ENCODE peak calls at places on chromosomes 5 and 9, in five cellular contexts. One of them, this sample, is unnamed.
A peak's percentile ranks its signal among the peaks of the same experiment; 100 is the strongest.

GRCh38 chr9:8725635-8726034 is 926.1 kb upstream of the DMAC1 start:
- DNase-seq in activated effector memory CD4-positive, alpha-beta T cell treated with anti-CD3 and anti-CD28 coated beads, Interleukin-2, amount 50 U/mL, for 16 hours: no peak
- DNase-seq in stromal cell of bone marrow: no peak
- DNase-seq in colonic mucosa: no peak
- DNase-seq in fibroblast of the aortic adventitia: no peak
- DNase-seq in this sample: no peak

GRCh38 chr5:2660305-2660704 is 91.2 kb downstream of the IRX2 start:
- DNase-seq in stromal cell of bone marrow: no peak
- DNase-seq in colonic mucosa: no peak
- DNase-seq in fibroblast of the aortic adventitia: no peak
- DNase-seq in activated effector memory CD4-positive, alpha-beta T cell treated with anti-CD3 and anti-CD28 coated beads, Interleukin-2, amount 50 U/mL, for 16 hours: no peak
- DNase-seq in this sample: no peak

GRCh38 chr5:133472829-133473228 is 139.5 kb downstream of the FSTL4 start:
- DNase-seq in stromal cell of bone marrow: no peak
- DNase-seq in activated effector memory CD4-positive, alpha-beta T cell treated with anti-CD3 and anti-CD28 coated beads, Interleukin-2, amount 50 U/mL, for 16 hours: no peak
- DNase-seq in colonic mucosa: no peak
- DNase-seq in fibroblast of the aortic adventitia: no peak
- DNase-seq in this sample: no peak

GRCh38 chr5:150044334-150044681 is 42.0 kb downstream of the CSF1R start:
- DNase-seq in stromal cell of bone marrow: no peak
- DNase-seq in fibroblast of the aortic adventitia: peak; percentile 78
- DNase-seq in activated effector memory CD4-positive, alpha-beta T cell treated with anti-CD3 and anti-CD28 coated beads, Interleukin-2, amount 50 U/mL, for 16 hours: no peak
- DNase-seq in colonic mucosa: no peak
- DNase-seq in this sample: no peak

GRCh38 chr9:113223963-113224362 is 2.6 kb downstream of the SLC31A1 start:
- DNase-seq in fibroblast of the aortic adventitia: peak; percentile 51
- DNase-seq in activated effector memory CD4-positive, alpha-beta T cell treated with anti-CD3 and anti-CD28 coated beads, Interleukin-2, amount 50 U/mL, for 16 hours: no peak
- DNase-seq in stromal cell of bone marrow: no peak
- DNase-seq in colonic mucosa: no peak
- DNase-seq in this sample: no peak

GRCh38 chr5:111016801-111017200 is 54.7 kb upstream of the TSLP start:
- DNase-seq in stromal cell of bone marrow: peak; percentile 68
- DNase-seq in fibroblast of the aortic adventitia: peak; percentile 90
- DNase-seq in colonic mucosa: no peak
- DNase-seq in activated effector memory CD4-positive, alpha-beta T cell treated with anti-CD3 and anti-CD28 coated beads, Interleukin-2, amount 50 U/mL, for 16 hours: no peak
- DNase-seq in this sample: no peak

GRCh38 chr5:168836603-168837245 is 257.6 kb upstream of the PANK3 start:
- DNase-seq in fibroblast of the aortic adventitia: no peak
- DNase-seq in colonic mucosa: no peak
- DNase-seq in activated effector memory CD4-positive, alpha-beta T cell treated with anti-CD3 and anti-CD28 coated beads, Interleukin-2, amount 50 U/mL, for 16 hours: no peak
- DNase-seq in stromal cell of bone marrow: no peak
- DNase-seq in this sample: no peak

GRCh38 chr5:173281910-173282309 is 46.3 kb downstream of the STC2 start:
- DNase-seq in stromal cell of bone marrow: no peak
- DNase-seq in activated effector memory CD4-positive, alpha-beta T cell treated with anti-CD3 and anti-CD28 coated beads, Interleukin-2, amount 50 U/mL, for 16 hours: no peak
- DNase-seq in fibroblast of the aortic adventitia: peak; percentile 27
- DNase-seq in colonic mucosa: no peak
- DNase-seq in this sample: no peak

GRCh38 chr5:24749701-24750100 is 104.9 kb upstream of the CDH10 start:
- DNase-seq in activated effector memory CD4-positive, alpha-beta T cell treated with anti-CD3 and anti-CD28 coated beads, Interleukin-2, amount 50 U/mL, for 16 hours: no peak
- DNase-seq in fibroblast of the aortic adventitia: peak; percentile 0
- DNase-seq in colonic mucosa: no peak
- DNase-seq in stromal cell of bone marrow: no peak
- DNase-seq in this sample: no peak

GRCh38 chr5:38556599-38557308 is at the start of gene LIFR:
- DNase-seq in stromal cell of bone marrow: peak; percentile 67
- DNase-seq in activated effector memory CD4-positive, alpha-beta T cell treated with anti-CD3 and anti-CD28 coated beads, Interleukin-2, amount 50 U/mL, for 16 hours: peak; percentile 75
- DNase-seq in fibroblast of the aortic adventitia: peak; percentile 76
- DNase-seq in colonic mucosa: peak; percentile 43
- DNase-seq in this sample: peak; percentile 80

GRCh38 chr5:14872070-14872989 is 752 bp upstream of the ANKH start:
- DNase-seq in activated effector memory CD4-positive, alpha-beta T cell treated with anti-CD3 and anti-CD28 coated beads, Interleukin-2, amount 50 U/mL, for 16 hours: peak; percentile 87
- DNase-seq in colonic mucosa: peak; percentile 76
- DNase-seq in stromal cell of bone marrow: peak; percentile 35
- DNase-seq in fibroblast of the aortic adventitia: peak; percentile 45
- DNase-seq in this sample: peak; percentile 42

GRCh38 chr9:38018230-38018963 is 50.6 kb downstream of the SHB start:
- DNase-seq in stromal cell of bone marrow: no peak
- DNase-seq in activated effector memory CD4-positive, alpha-beta T cell treated with anti-CD3 and anti-CD28 coated beads, Interleukin-2, amount 50 U/mL, for 16 hours: no peak
- DNase-seq in colonic mucosa: no peak
- DNase-seq in fibroblast of the aortic adventitia: no peak
- DNase-seq in this sample: no peak

GRCh38 chr5:106964102-106964501 is 706.6 kb downstream of the EFNA5 start:
- DNase-seq in stromal cell of bone marrow: no peak
- DNase-seq in activated effector memory CD4-positive, alpha-beta T cell treated with anti-CD3 and anti-CD28 coated beads, Interleukin-2, amount 50 U/mL, for 16 hours: no peak
- DNase-seq in colonic mucosa: no peak
- DNase-seq in fibroblast of the aortic adventitia: no peak
- DNase-seq in this sample: peak; percentile 26

GRCh38 chr5:151670074-151670686 is 16.5 kb downstream of the SPARC start:
- DNase-seq in fibroblast of the aortic adventitia: peak; percentile 75
- DNase-seq in colonic mucosa: no peak
- DNase-seq in activated effector memory CD4-positive, alpha-beta T cell treated with anti-CD3 and anti-CD28 coated beads, Interleukin-2, amount 50 U/mL, for 16 hours: no peak
- DNase-seq in stromal cell of bone marrow: no peak
- DNase-seq in this sample: peak; percentile 30

GRCh38 chr5:86329318-86329717 is 288.4 kb upstream of the COX7C start:
- DNase-seq in activated effector memory CD4-positive, alpha-beta T cell treated with anti-CD3 and anti-CD28 coated beads, Interleukin-2, amount 50 U/mL, for 16 hours: no peak
- DNase-seq in fibroblast of the aortic adventitia: no peak
- DNase-seq in stromal cell of bone marrow: no peak
- DNase-seq in colonic mucosa: no peak
- DNase-seq in this sample: no peak

GRCh38 chr5:154479160-154479943 is 1.3 kb upstream of the HAND1 start:
- DNase-seq in stromal cell of bone marrow: no peak
- DNase-seq in fibroblast of the aortic adventitia: no peak
- DNase-seq in activated effector memory CD4-positive, alpha-beta T cell treated with anti-CD3 and anti-CD28 coated beads, Interleukin-2, amount 50 U/mL, for 16 hours: no peak
- DNase-seq in colonic mucosa: no peak
- DNase-seq in this sample: no peak

GRCh38 chr9:20043035-20043434 is 254.2 kb upstream of the SLC24A2 start:
- DNase-seq in activated effector memory CD4-positive, alpha-beta T cell treated with anti-CD3 and anti-CD28 coated beads, Interleukin-2, amount 50 U/mL, for 16 hours: no peak
- DNase-seq in fibroblast of the aortic adventitia: no peak
- DNase-seq in colonic mucosa: no peak
- DNase-seq in stromal cell of bone marrow: no peak
- DNase-seq in this sample: no peak

GRCh38 chr5:15522141-15522540 is 22.2 kb downstream of the FBXL7 start:
- DNase-seq in fibroblast of the aortic adventitia: no peak
- DNase-seq in colonic mucosa: no peak
- DNase-seq in stromal cell of bone marrow: no peak
- DNase-seq in activated effector memory CD4-positive, alpha-beta T cell treated with anti-CD3 and anti-CD28 coated beads, Interleukin-2, amount 50 U/mL, for 16 hours: no peak
- DNase-seq in this sample: no peak

GRCh38 chr5:84382363-84383295 is 2.1 kb downstream of the EDIL3 start:
- DNase-seq in colonic mucosa: peak; percentile 79
- DNase-seq in activated effector memory CD4-positive, alpha-beta T cell treated with anti-CD3 and anti-CD28 coated beads, Interleukin-2, amount 50 U/mL, for 16 hours: no peak
- DNase-seq in fibroblast of the aortic adventitia: peak; percentile 64
- DNase-seq in stromal cell of bone marrow: no peak
- DNase-seq in this sample: no peak

GRCh38 chr5:136123236-136123768 is 9.3 kb upstream of the SMAD5 start:
- DNase-seq in colonic mucosa: peak; percentile 59
- DNase-seq in activated effector memory CD4-positive, alpha-beta T cell treated with anti-CD3 and anti-CD28 coated beads, Interleukin-2, amount 50 U/mL, for 16 hours: no peak
- DNase-seq in fibroblast of the aortic adventitia: no peak
- DNase-seq in stromal cell of bone marrow: no peak
- DNase-seq in this sample: no peak

GRCh38 chr5:173451031-173451430 is 122.8 kb upstream of the STC2 start:
- DNase-seq in colonic mucosa: no peak
- DNase-seq in stromal cell of bone marrow: no peak
- DNase-seq in activated effector memory CD4-positive, alpha-beta T cell treated with anti-CD3 and anti-CD28 coated beads, Interleukin-2, amount 50 U/mL, for 16 hours: no peak
- DNase-seq in fibroblast of the aortic adventitia: no peak
- DNase-seq in this sample: no peak

GRCh38 chr9:64773491-64773931 is 511.5 kb downstream of the FOXD4L5 start:
- DNase-seq in fibroblast of the aortic adventitia: no peak
- DNase-seq in colonic mucosa: peak; percentile 18
- DNase-seq in stromal cell of bone marrow: no peak
- DNase-seq in activated effector memory CD4-positive, alpha-beta T cell treated with anti-CD3 and anti-CD28 coated beads, Interleukin-2, amount 50 U/mL, for 16 hours: peak; percentile 64
- DNase-seq in this sample: no peak

GRCh38 chr5:96736937-96737336 is 70.8 kb downstream of the ERAP1 start:
- DNase-seq in activated effector memory CD4-positive, alpha-beta T cell treated with anti-CD3 and anti-CD28 coated beads, Interleukin-2, amount 50 U/mL, for 16 hours: no peak
- DNase-seq in fibroblast of the aortic adventitia: no peak
- DNase-seq in colonic mucosa: no peak
- DNase-seq in stromal cell of bone marrow: no peak
- DNase-seq in this sample: no peak

GRCh38 chr5:129078247-129078646 is 16.3 kb upstream of the ISOC1 start:
- DNase-seq in fibroblast of the aortic adventitia: no peak
- DNase-seq in activated effector memory CD4-positive, alpha-beta T cell treated with anti-CD3 and anti-CD28 coated beads, Interleukin-2, amount 50 U/mL, for 16 hours: no peak
- DNase-seq in colonic mucosa: no peak
- DNase-seq in stromal cell of bone marrow: no peak
- DNase-seq in this sample: no peak

GRCh38 chr5:160330212-160330611 is 17.8 kb upstream of the CCNJL start:
- DNase-seq in activated effector memory CD4-positive, alpha-beta T cell treated with anti-CD3 and anti-CD28 coated beads, Interleukin-2, amount 50 U/mL, for 16 hours: no peak
- DNase-seq in stromal cell of bone marrow: no peak
- DNase-seq in fibroblast of the aortic adventitia: no peak
- DNase-seq in colonic mucosa: no peak
- DNase-seq in this sample: no peak

GRCh38 chr9:115013998-115014397 is 83.6 kb upstream of the TNFSF8 start:
- DNase-seq in fibroblast of the aortic adventitia: peak; percentile 87
- DNase-seq in stromal cell of bone marrow: peak; percentile 54
- DNase-seq in activated effector memory CD4-positive, alpha-beta T cell treated with anti-CD3 and anti-CD28 coated beads, Interleukin-2, amount 50 U/mL, for 16 hours: peak; percentile 91
- DNase-seq in colonic mucosa: peak; percentile 75
- DNase-seq in this sample: peak; percentile 56

GRCh38 chr9:111622626-111623025 is 8.5 kb upstream of the DNAJC25 start:
- DNase-seq in colonic mucosa: no peak
- DNase-seq in fibroblast of the aortic adventitia: peak; percentile 87
- DNase-seq in activated effector memory CD4-positive, alpha-beta T cell treated with anti-CD3 and anti-CD28 coated beads, Interleukin-2, amount 50 U/mL, for 16 hours: no peak
- DNase-seq in stromal cell of bone marrow: peak; percentile 81
- DNase-seq in this sample: peak; percentile 80

GRCh38 chr5:150573867-150574817 is 66.2 kb downstream of the NDST1 start:
- DNase-seq in colonic mucosa: no peak
- DNase-seq in activated effector memory CD4-positive, alpha-beta T cell treated with anti-CD3 and anti-CD28 coated beads, Interleukin-2, amount 50 U/mL, for 16 hours: peak; percentile 34
- DNase-seq in stromal cell of bone marrow: no peak
- DNase-seq in fibroblast of the aortic adventitia: no peak
- DNase-seq in this sample: no peak

GRCh38 chr5:68332546-68332945 is 117.0 kb downstream of the PIK3R1 start:
- DNase-seq in stromal cell of bone marrow: no peak
- DNase-seq in activated effector memory CD4-positive, alpha-beta T cell treated with anti-CD3 and anti-CD28 coated beads, Interleukin-2, amount 50 U/mL, for 16 hours: no peak
- DNase-seq in fibroblast of the aortic adventitia: no peak
- DNase-seq in colonic mucosa: no peak
- DNase-seq in this sample: no peak

GRCh38 chr9:136043386-136044054 is 51.6 kb downstream of the NACC2 start:
- DNase-seq in colonic mucosa: no peak
- DNase-seq in fibroblast of the aortic adventitia: no peak
- DNase-seq in stromal cell of bone marrow: no peak
- DNase-seq in activated effector memory CD4-positive, alpha-beta T cell treated with anti-CD3 and anti-CD28 coated beads, Interleukin-2, amount 50 U/mL, for 16 hours: no peak
- DNase-seq in this sample: no peak

GRCh38 chr9:107020040-107020530 is 157.1 kb downstream of the ZNF462 start:
- DNase-seq in colonic mucosa: no peak
- DNase-seq in activated effector memory CD4-positive, alpha-beta T cell treated with anti-CD3 and anti-CD28 coated beads, Interleukin-2, amount 50 U/mL, for 16 hours: no peak
- DNase-seq in stromal cell of bone marrow: peak; percentile 95
- DNase-seq in fibroblast of the aortic adventitia: peak; percentile 93
- DNase-seq in this sample: peak; percentile 50

GRCh38 chr9:133031496-133031911 is 707 bp downstream of the GTF3C5 start:
- DNase-seq in colonic mucosa: no peak
- DNase-seq in stromal cell of bone marrow: no peak
- DNase-seq in fibroblast of the aortic adventitia: no peak
- DNase-seq in activated effector memory CD4-positive, alpha-beta T cell treated with anti-CD3 and anti-CD28 coated beads, Interleukin-2, amount 50 U/mL, for 16 hours: no peak
- DNase-seq in this sample: no peak

GRCh38 chr9:5843450-5844249 is 10.7 kb upstream of the ERMP1 start:
- DNase-seq in colonic mucosa: no peak
- DNase-seq in activated effector memory CD4-positive, alpha-beta T cell treated with anti-CD3 and anti-CD28 coated beads, Interleukin-2, amount 50 U/mL, for 16 hours: no peak
- DNase-seq in stromal cell of bone marrow: no peak
- DNase-seq in fibroblast of the aortic adventitia: peak; percentile 6
- DNase-seq in this sample: no peak

GRCh38 chr5:131393498-131393968 is 129.7 kb downstream of the CDC42SE2 start:
- DNase-seq in fibroblast of the aortic adventitia: peak; percentile 91
- DNase-seq in activated effector memory CD4-positive, alpha-beta T cell treated with anti-CD3 and anti-CD28 coated beads, Interleukin-2, amount 50 U/mL, for 16 hours: no peak
- DNase-seq in colonic mucosa: no peak
- DNase-seq in stromal cell of bone marrow: no peak
- DNase-seq in this sample: no peak

GRCh38 chr9:116726606-116727005 is 39.5 kb downstream of the TRIM32 start:
- DNase-seq in colonic mucosa: no peak
- DNase-seq in stromal cell of bone marrow: no peak
- DNase-seq in activated effector memory CD4-positive, alpha-beta T cell treated with anti-CD3 and anti-CD28 coated beads, Interleukin-2, amount 50 U/mL, for 16 hours: no peak
- DNase-seq in fibroblast of the aortic adventitia: no peak
- DNase-seq in this sample: no peak

GRCh38 chr9:7520396-7520795 is 279.2 kb downstream of the DMAC1 start:
- DNase-seq in activated effector memory CD4-positive, alpha-beta T cell treated with anti-CD3 and anti-CD28 coated beads, Interleukin-2, amount 50 U/mL, for 16 hours: no peak
- DNase-seq in stromal cell of bone marrow: no peak
- DNase-seq in colonic mucosa: no peak
- DNase-seq in fibroblast of the aortic adventitia: no peak
- DNase-seq in this sample: no peak

GRCh38 chr5:177133845-177134652 is 476 bp downstream of the NSD1 start:
- DNase-seq in colonic mucosa: peak; percentile 41
- DNase-seq in stromal cell of bone marrow: no peak
- DNase-seq in activated effector memory CD4-positive, alpha-beta T cell treated with anti-CD3 and anti-CD28 coated beads, Interleukin-2, amount 50 U/mL, for 16 hours: peak; percentile 83
- DNase-seq in fibroblast of the aortic adventitia: peak; percentile 37
- DNase-seq in this sample: no peak

GRCh38 chr5:143066556-143067281 is 296.5 kb downstream of the ARHGAP26 start:
- DNase-seq in stromal cell of bone marrow: no peak
- DNase-seq in colonic mucosa: no peak
- DNase-seq in activated effector memory CD4-positive, alpha-beta T cell treated with anti-CD3 and anti-CD28 coated beads, Interleukin-2, amount 50 U/mL, for 16 hours: no peak
- DNase-seq in fibroblast of the aortic adventitia: no peak
- DNase-seq in this sample: peak; percentile 22

GRCh38 chr9:114117996-114118830 is 19.1 kb upstream of the KIF12 start:
- DNase-seq in colonic mucosa: no peak
- DNase-seq in fibroblast of the aortic adventitia: no peak
- DNase-seq in activated effector memory CD4-positive, alpha-beta T cell treated with anti-CD3 and anti-CD28 coated beads, Interleukin-2, amount 50 U/mL, for 16 hours: peak; percentile 33
- DNase-seq in stromal cell of bone marrow: no peak
- DNase-seq in this sample: peak; percentile 58